ENCODE peak calls at places on chromosomes 3 and 15, in five cellular contexts. U, K, I, A and T are unnamed samples.
A peak's percentile ranks its signal among the peaks of the same experiment; 100 is the strongest.

GRCh38 chr3:152452318-152452717 is 183.6 kb downstream of the MBNL1 start:
- DNase-seq in K (no peak), I (no peak), A (no peak), U (no peak), T (no peak)

GRCh38 chr3:182633206-182633605 is 160.1 kb upstream of the ATP11B start:
- DNase-seq in A (no peak), K (no peak), I (no peak), U (no peak), T (no peak)

GRCh38 chr15:29978411-29979382 is 104.1 kb upstream of the GOLGA8J start:
- DNase-seq in K (no peak), I (peak; percentile 29), U (no peak), A (no peak), T (no peak)

GRCh38 chr15:67735896-67736295 is 89.4 kb upstream of the SKOR1 start:
- DNase-seq in K (no peak), A (no peak), I (no peak), U (no peak), T (no peak)

GRCh38 chr3:46300461-46300789 is 53.5 kb upstream of the CCR2 start:
- DNase-seq in I (no peak), U (no peak), A (no peak), K (no peak), T (no peak)

GRCh38 chr15:80736571-80736970 is 41.5 kb downstream of the ABHD17C start:
- DNase-seq in U (no peak), A (no peak), I (no peak), K (peak; percentile 54), T (no peak)

GRCh38 chr3:100169186-100169585 is 54.9 kb upstream of the FILIP1L start:
- DNase-seq in I (no peak), K (no peak), U (no peak), A (no peak), T (no peak)

GRCh38 chr3:134311693-134312071 is 61.0 kb upstream of the RYK start:
- DNase-seq in I (no peak), K (no peak), U (no peak), A (no peak), T (no peak)

GRCh38 chr15:81052046-81052445 is 51.3 kb downstream of the TLNRD1 start:
- DNase-seq in U (no peak), I (no peak), A (no peak), K (no peak), T (no peak)

GRCh38 chr15:69895202-69895601 is 202.5 kb downstream of the TLE3 start:
- DNase-seq in K (no peak), U (no peak), A (no peak), I (no peak), T (no peak)

GRCh38 chr3:124082343-124082742 is 90.4 kb upstream of the ROPN1 start:
- DNase-seq in U (no peak), I (no peak), A (no peak), K (no peak), T (no peak)

GRCh38 chr3:127172211-127172610 is 20.7 kb upstream of the PRR23E start:
- DNase-seq in A (no peak), I (no peak), U (no peak), K (no peak), T (no peak)

GRCh38 chr15:40936709-40937666 is 7.8 kb downstream of the DLL4 start:
- DNase-seq in I (peak; percentile 47), K (no peak), U (no peak), A (no peak), T (no peak)

GRCh38 chr15:91970142-91970541 is 116.6 kb downstream of the SLCO3A1 start:
- DNase-seq in I (peak; percentile 67), U (peak; percentile 31), K (no peak), A (no peak), T (peak; percentile 85)

GRCh38 chr3:171135536-171135935 is 109.0 kb upstream of the SLC2A2 start:
- DNase-seq in K (no peak), A (no peak), I (peak; percentile 71), U (no peak), T (no peak)

GRCh38 chr15:39890640-39891039 is 29.4 kb downstream of the GPR176 start:
- DNase-seq in I (no peak), A (no peak), U (no peak), K (no peak), T (no peak)

GRCh38 chr3:129749692-129750091 is 143.2 kb upstream of the PLXND1 start:
- DNase-seq in U (no peak), A (no peak), I (no peak), K (no peak), T (no peak)

GRCh38 chr15:95458736-95459135 is 871.8 kb upstream of the NR2F2 start:
- DNase-seq in K (no peak), A (no peak), I (no peak), U (no peak), T (no peak)

GRCh38 chr3:153373571-153373970 is 211.5 kb downstream of the RAP2B start:
- DNase-seq in I (peak; percentile 20), A (no peak), U (no peak), K (no peak), T (no peak)

GRCh38 chr15:79853492-79854328 is 43.1 kb downstream of the MTHFS start:
- DNase-seq in U (peak; percentile 60), K (peak; percentile 78), A (peak; percentile 88), I (peak; percentile 89), T (no peak)

GRCh38 chr3:112056451-112056929 is 22.0 kb downstream of the TMPRSS7 start:
- DNase-seq in K (no peak), U (no peak), A (no peak), I (peak; percentile 87), T (no peak)

GRCh38 chr3:87036671-87037070 is 45.7 kb upstream of the VGLL3 start:
- DNase-seq in A (no peak), U (no peak), I (no peak), K (no peak), T (no peak)

GRCh38 chr15:94395626-94396025 is 164.3 kb downstream of the MCTP2 start:
- DNase-seq in K (no peak), I (peak; percentile 67), U (no peak), A (no peak), T (no peak)

GRCh38 chr3:124951511-124952390 is 17.2 kb upstream of the MUC13 start:
- DNase-seq in K (peak; percentile 70), I (peak; percentile 85), U (peak; percentile 76), A (peak; percentile 59), T (no peak)

GRCh38 chr3:38210141-38210757 is 44.9 kb downstream of the OXSR1 start:
- DNase-seq in K (no peak), I (no peak), A (no peak), U (no peak), T (no peak)

GRCh38 chr3:71541313-71541712 is 42.2 kb downstream of the FOXP1 start:
- DNase-seq in I (no peak), A (no peak), K (no peak), U (no peak), T (no peak)
- H3K4me1 ChIP-seq in I (peaks cover 47% of the 10 kb centered on the region), A (peaks cover 25% of the 10 kb centered on the region), K (peaks cover 39% of the 10 kb centered on the region), U (peaks cover 32% of the 10 kb centered on the region), T (peaks cover 14% of the 10 kb centered on the region)

GRCh38 chr3:44722103-44722401 is 7.4 kb upstream of the ZNF501 start:
- DNase-seq in A (no peak), I (peak; percentile 2), K (no peak), U (no peak), T (no peak)

DNA sequence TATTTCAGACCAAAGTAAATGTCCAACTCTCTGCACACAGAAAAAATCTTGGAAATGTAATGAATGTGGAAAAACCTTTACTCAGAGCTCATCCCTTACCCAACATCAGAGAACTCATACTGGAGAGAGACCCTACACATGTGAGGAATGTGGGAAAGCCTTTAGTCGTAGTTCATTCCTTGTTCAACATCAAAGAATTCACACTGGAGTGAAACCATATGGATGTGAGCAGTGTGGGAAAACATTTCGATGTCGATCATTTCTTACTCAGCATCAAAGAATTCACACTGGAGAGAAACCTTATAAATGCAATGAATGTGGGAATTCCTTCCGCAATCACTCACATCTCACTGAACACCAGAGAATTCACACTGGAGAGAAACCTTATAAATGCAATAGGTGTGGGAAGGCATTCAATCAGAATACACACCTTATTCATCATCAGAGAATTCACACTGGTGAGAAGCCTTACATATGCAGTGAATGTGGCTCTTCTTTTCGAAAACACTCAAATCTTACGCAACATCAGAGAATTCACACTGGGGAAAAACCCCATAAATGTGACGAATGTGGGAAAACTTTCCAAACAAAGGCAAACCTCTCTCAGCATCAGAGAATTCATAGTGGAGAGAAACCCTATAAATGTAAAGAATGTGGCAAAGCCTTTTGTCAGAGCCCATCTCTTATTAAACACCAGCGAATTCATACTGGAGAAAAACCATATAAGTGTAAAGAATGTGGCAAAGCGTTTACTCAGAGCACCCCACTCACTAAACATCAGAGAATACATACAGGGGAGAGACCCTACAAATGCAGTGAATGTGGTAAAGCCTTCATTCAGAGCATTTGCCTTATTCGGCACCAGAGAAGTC is 8.0 kb upstream of the ZNF501 start:
- DNase-seq in A (no peak), I (peak; percentile 26), U (no peak), K (no peak), T (no peak)
- H3K9me3 ChIP-seq in A (peaks cover 47% of the 10 kb centered on the region), I (peaks cover 26% of the 10 kb centered on the region), U (peaks cover 94% of the 10 kb centered on the region), K (peaks cover 24% of the 10 kb centered on the region), T (peaks cover 34% of the 10 kb centered on the region)

GRCh38 chr3:43217206-43217605 is 69.1 kb upstream of the SNRK start:
- DNase-seq in K (no peak), I (no peak), U (no peak), A (no peak), T (no peak)
- H3K4me1 ChIP-seq in K (no peaks in the 10 kb centered on the region), I (no peaks in the 10 kb centered on the region), U (no peaks in the 10 kb centered on the region), A (no peaks in the 10 kb centered on the region), T (no peaks in the 10 kb centered on the region)

GRCh38 chr15:25056484-25057429 is 102.0 kb downstream of the SNRPN start:
- DNase-seq in U (no peak), K (peak; percentile 23), A (no peak), I (no peak), T (no peak)

GRCh38 chr15:25053000-25053815 is 98.4 kb downstream of the SNRPN start:
- DNase-seq in I (no peak), A (no peak), U (no peak), K (no peak), T (no peak)

GRCh38 chr15:25055356-25056068 is 100.7 kb downstream of the SNRPN start:
- DNase-seq in I (no peak), K (peak; percentile 18), A (no peak), U (no peak), T (no peak)

GRCh38 chr15:25054329-25054728 is 99.5 kb downstream of the SNRPN start:
- DNase-seq in A (no peak), K (no peak), I (no peak), U (no peak), T (no peak)

GRCh38 chr15:25054943-25055342 is 100.2 kb downstream of the SNRPN start:
- DNase-seq in K (no peak), A (no peak), I (no peak), U (no peak), T (no peak)
- H3K9me3 ChIP-seq in K (peaks cover 9% of the 10 kb centered on the region), A (peaks cover 56% of the 10 kb centered on the region), I (no peaks in the 10 kb centered on the region), U (peaks cover 100% of the 10 kb centered on the region), T (peaks cover 94% of the 10 kb centered on the region)

GRCh38 chr3:151316267-151316991 is at the start of gene GPR87:
- DNase-seq in A (peak; percentile 59), U (no peak), K (no peak), I (peak; percentile 34), T (no peak)
- H3K4me1 ChIP-seq in A (no peaks in the 10 kb centered on the region), U (no peaks in the 10 kb centered on the region), K (peaks cover 22% of the 10 kb centered on the region), I (peaks cover 44% of the 10 kb centered on the region), T (no peaks in the 10 kb centered on the region)

GRCh38 chr3:75692061-75692460 is 27.9 kb downstream of the FRG2C start:
- DNase-seq in A (no peak), U (no peak), I (no peak), K (no peak), T (no peak)
- H3K9me3 ChIP-seq in A (no peaks in the 10 kb centered on the region), U (peaks cover 19% of the 10 kb centered on the region), I (no peaks in the 10 kb centered on the region), K (no peaks in the 10 kb centered on the region), T (peaks cover 2% of the 10 kb centered on the region)